ENCODE peak calls at places on chromosomes 7 and 10, in five cellular contexts. B is NCI-H2081 treated with DMSO at 0.1 percent for 48 hours, U is AG09309, M is HT1080, C is HCT116. Q is an unnamed sample.

GRCh38 chr10:124403548-124403947 is 15.2 kb downstream of the OAT start:
- DNase-seq in B (peak; percentile 2), U (peak; percentile 47), M (peak; percentile 78), C (peak; percentile 89), Q (no peak)

GRCh38 chr10:88974446-88975376 is 15.9 kb upstream of the FAS start:
- DNase-seq in B (no peak), U (no peak), M (peak; percentile 51), C (no peak), Q (no peak)

GRCh38 chr7:22137026-22137425 is 191.3 kb upstream of the CDCA7L start:
- DNase-seq in B (no peak), U (peak; percentile 59), M (no peak), C (no peak), Q (no peak)

GRCh38 chr10:32004161-32004591 is 52.0 kb downstream of the KIF5B start:
- DNase-seq in B (no peak), U (no peak), M (no peak), C (no peak), Q (peak; percentile 79)

GRCh38 chr7:157612009-157612663 is 275.3 kb downstream of the DNAJB6 start:
- DNase-seq in B (no peak), U (no peak), M (no peak), C (no peak), Q (no peak)

GRCh38 chr10:100477970-100478369 is 15.2 kb downstream of the WNT8B start:
- DNase-seq in B (no peak), U (no peak), M (no peak), C (no peak), Q (no peak)

GRCh38 chr10:126857178-126857806 is 47.9 kb upstream of the DOCK1 start:
- DNase-seq in B (no peak), U (no peak), M (no peak), C (no peak), Q (no peak)

GRCh38 chr10:122054046-122055025 is 65.4 kb downstream of the TACC2 start:
- DNase-seq in B (no peak), U (no peak), M (peak; percentile 32), C (peak; percentile 57), Q (no peak)

GRCh38 chr7:154489897-154490296 is 437.7 kb downstream of the DPP6 start:
- DNase-seq in B (no peak), U (no peak), M (no peak), C (no peak), Q (no peak)

GRCh38 chr7:18320971-18321567 is 174.5 kb upstream of the HDAC9 start:
- DNase-seq in B (peak; percentile 40), U (peak; percentile 25), M (peak; percentile 44), C (peak; percentile 43), Q (no peak)

GRCh38 chr7:22114440-22114981 is 168.8 kb upstream of the CDCA7L start:
- DNase-seq in B (no peak), U (no peak), M (no peak), C (no peak), Q (peak; percentile 28)

GRCh38 chr7:157663061-157663863 is 326.5 kb downstream of the DNAJB6 start:
- DNase-seq in B (no peak), U (no peak), M (no peak), C (no peak), Q (no peak)

Q was measured in body of pancreas.